ENCODE peak calls at places on chromosomes 7 and 10, in seven cellular contexts. Z, O, B, D, J, A and C are unnamed samples.

GRCh38 chr10:119496282-119496681 is 46.2 kb downstream of the RGS10 start:
- DNase-seq in Z (no peak), O (no peak), B (no peak), D (no peak), J (no peak), A (no peak), C (no peak)

GRCh38 chr10:19809481-19809880 is 6.8 kb upstream of the PLXDC2 start:
- DNase-seq in Z (no peak), O (no peak), B (no peak), D (no peak), J (no peak), A (no peak), C (no peak)

GRCh38 chr10:132447446-132448247 is 50.6 kb downstream of the PWWP2B start:
- DNase-seq in Z (peak), O (no peak), B (peak), D (no peak), J (no peak), A (no peak), C (peak)

GRCh38 chr7:84792232-84792882 is 394.5 kb downstream of the SEMA3D start:
- DNase-seq in Z (no peak), O (no peak), B (no peak), D (no peak), J (no peak), A (no peak), C (no peak)

GRCh38 chr10:88120075-88120474 is 256.6 kb downstream of the PTEN start:
- DNase-seq in Z (no peak), O (no peak), B (no peak), D (no peak), J (no peak), A (no peak), C (no peak)

GRCh38 chr7:70392282-70392681 is 739.7 kb upstream of the GALNT17 start:
- DNase-seq in Z (no peak), O (no peak), B (peak), D (no peak), J (no peak), A (no peak), C (no peak)

GRCh38 chr10:90418869-90419652 is 438.8 kb downstream of the HTR7 start:
- DNase-seq in Z (peak), O (peak), B (peak), D (no peak), J (no peak), A (no peak), C (peak)

GRCh38 chr10:22597142-22597541 is 117.2 kb downstream of the PIP4K2A start:
- DNase-seq in Z (no peak), O (no peak), B (no peak), D (no peak), J (no peak), A (no peak), C (no peak)

GRCh38 chr7:42175834-42176745 is 60.9 kb downstream of the GLI3 start:
- DNase-seq in Z (no peak), O (no peak), B (no peak), D (no peak), J (no peak), A (no peak), C (no peak)